ENCODE peak calls at places on chromosomes 7 and 10, in seven cellular contexts. C, N, R, M, Q, B and P are unnamed samples.

GRCh38 chr10:107415446-107415845 is 250.9 kb upstream of the SORCS1 start:
- DNase-seq in C (no peak), N (no peak), R (no peak), M (no peak), Q (no peak), B (no peak), P (no peak)

GRCh38 chr7:106812027-106812643 is 52.9 kb upstream of the PIK3CG start:
- DNase-seq in C (no peak), N (no peak), R (no peak), M (no peak), Q (no peak), B (peak), P (peak)

GRCh38 chr7:128075536-128076095 is 44.4 kb upstream of the LRRC4 start:
- DNase-seq in C (no peak), N (no peak), R (no peak), M (no peak), Q (no peak), B (no peak), P (no peak)

GRCh38 chr10:113053091-113053490 is 103.0 kb downstream of the TCF7L2 start:
- DNase-seq in C (no peak), N (no peak), R (no peak), M (no peak), Q (no peak), B (no peak), P (no peak)

GRCh38 chr7:113086431-113086888 is at the start of gene GPR85:
- DNase-seq in C (peak), N (peak), R (peak), M (peak), Q (peak), B (peak), P (no peak)

GRCh38 chr7:2645274-2645868 is 13.6 kb downstream of the TTYH3 start:
- DNase-seq in C (peak), N (no peak), R (peak), M (no peak), Q (no peak), B (peak), P (no peak)

GRCh38 chr7:124762611-124763143 is 2.9 kb downstream of the GPR37 start:
- DNase-seq in C (no peak), N (no peak), R (no peak), M (no peak), Q (no peak), B (no peak), P (no peak)

GRCh38 chr10:77168861-77169260 is 468.7 kb downstream of the KCNMA1 start:
- DNase-seq in C (no peak), N (peak), R (no peak), M (no peak), Q (no peak), B (no peak), P (no peak)

GRCh38 chr7:101563933-101564777 is 64.9 kb downstream of the MYL10 start:
- DNase-seq in C (no peak), N (no peak), R (no peak), M (no peak), Q (no peak), B (no peak), P (no peak)

GRCh38 chr7:102869195-102869594 is 43.6 kb upstream of the LRRC17 start:
- DNase-seq in C (no peak), N (no peak), R (no peak), M (no peak), Q (no peak), B (no peak), P (no peak)

GRCh38 chr10:70253878-70254765 is 20.9 kb upstream of the PPA1 start:
- DNase-seq in C (no peak), N (no peak), R (no peak), M (no peak), Q (no peak), B (no peak), P (no peak)

GRCh38 chr7:50854247-50854646 is 71.6 kb upstream of the GRB10 start:
- DNase-seq in C (no peak), N (no peak), R (no peak), M (no peak), Q (no peak), B (no peak), P (no peak)

GRCh38 chr10:14645239-14645960 is 129.3 kb downstream of the FAM107B start:
- DNase-seq in C (no peak), N (no peak), R (peak), M (no peak), Q (no peak), B (no peak), P (no peak)

GRCh38 chr10:112307631-112308502 is 24.7 kb downstream of the TECTB start:
- DNase-seq in C (peak), N (no peak), R (peak), M (peak), Q (peak), B (peak), P (no peak)

GRCh38 chr10:44279376-44279775 is 105.5 kb downstream of the CXCL12 start:
- DNase-seq in C (no peak), N (peak), R (no peak), M (no peak), Q (no peak), B (no peak), P (no peak)

GRCh38 chr7:159107052-159107892 is 37.4 kb downstream of the VIPR2 start:
- DNase-seq in C (no peak), N (no peak), R (no peak), M (no peak), Q (no peak), B (no peak), P (no peak)

GRCh38 chr7:151632750-151633515 is 113.2 kb upstream of the RHEB start:
- DNase-seq in C (peak), N (no peak), R (peak), M (peak), Q (no peak), B (peak), P (peak)

GRCh38 chr7:74284781-74285259 is 4.4 kb upstream of the CLIP2 start:
- DNase-seq in C (peak), N (no peak), R (peak), M (no peak), Q (no peak), B (peak), P (no peak)

GRCh38 chr10:25080880-25081581 is 64.6 kb downstream of the THNSL1 start:
- DNase-seq in C (peak), N (no peak), R (peak), M (peak), Q (peak), B (peak), P (no peak)

GRCh38 chr10:102395677-102396197 is at the start of gene NFKB2:
- DNase-seq in C (no peak), N (no peak), R (no peak), M (no peak), Q (no peak), B (no peak), P (peak)

GRCh38 chr10:102393411-102394078 is 2.0 kb upstream of the NFKB2 start:
- DNase-seq in C (no peak), N (no peak), R (no peak), M (no peak), Q (no peak), B (no peak), P (no peak)

GRCh38 chr10:102394801-102395676 is 466 bp upstream of the NFKB2 start:
- DNase-seq in C (peak), N (peak), R (peak), M (peak), Q (peak), B (peak), P (peak)

GRCh38 chr10:102392306-102392705 is 3.2 kb upstream of the NFKB2 start:
- DNase-seq in C (no peak), N (no peak), R (no peak), M (no peak), Q (no peak), B (no peak), P (no peak)

DNA sequence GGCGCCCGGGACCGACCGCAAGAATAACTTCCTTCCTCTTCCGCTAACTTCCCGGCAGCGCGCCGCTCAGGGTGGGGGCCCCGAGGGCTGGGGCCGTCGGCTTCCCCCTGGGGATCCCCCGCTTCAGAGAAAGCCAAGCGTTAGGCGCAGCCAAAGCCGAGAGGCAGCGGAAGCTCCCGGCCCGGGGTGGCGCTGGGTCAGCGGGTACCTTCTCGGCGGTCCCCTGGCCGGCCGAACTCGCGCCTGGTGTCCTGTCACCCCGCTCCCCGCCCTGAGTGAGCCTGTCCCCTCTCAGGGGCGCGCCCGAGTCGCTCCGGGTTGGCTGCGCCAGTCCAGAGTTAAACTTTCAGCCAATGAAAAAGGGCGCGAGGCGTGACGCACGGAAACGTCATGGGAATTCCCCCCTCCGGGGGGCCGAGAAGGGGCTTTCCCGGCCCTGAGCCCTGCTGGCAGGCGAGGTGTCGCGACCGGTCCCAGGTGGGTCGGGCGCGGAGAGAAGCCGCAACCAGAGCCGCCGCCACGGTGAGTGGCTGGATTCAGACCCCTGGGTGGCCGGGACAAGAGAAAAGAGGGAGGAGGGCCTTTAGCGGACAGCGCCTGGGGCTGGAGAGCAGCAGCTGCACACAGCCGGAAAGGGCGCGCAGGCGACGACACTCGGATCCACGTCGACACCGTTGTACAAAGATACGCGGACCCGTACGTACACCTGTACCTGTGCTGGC is 1.3 kb upstream of the NFKB2 start:
- DNase-seq in C (peak), N (peak), R (peak), M (peak), Q (peak), B (peak), P (peak)
- TF ChIP-seq CTCF in C (no peak), N (no peak), R (peak), M (peak), Q (no peak), B (peak), P (peak)

GRCh38 chr7:824106-824505 is 8.2 kb upstream of the SUN1 start:
- DNase-seq in C (no peak), N (no peak), R (no peak), M (no peak), Q (no peak), B (no peak), P (no peak)
- TF ChIP-seq CTCF in C (no peak), N (no peak), R (no peak), M (no peak), Q (no peak), B (no peak), P (no peak)

GRCh38 chr10:36506696-36507477 is 618.5 kb upstream of the ANKRD30A start:
- DNase-seq in C (no peak), N (no peak), R (no peak), M (no peak), Q (no peak), B (no peak), P (no peak)
- TF ChIP-seq CTCF in C (no peak), N (no peak), R (no peak), M (no peak), Q (no peak), B (no peak), P (no peak)

DNA sequence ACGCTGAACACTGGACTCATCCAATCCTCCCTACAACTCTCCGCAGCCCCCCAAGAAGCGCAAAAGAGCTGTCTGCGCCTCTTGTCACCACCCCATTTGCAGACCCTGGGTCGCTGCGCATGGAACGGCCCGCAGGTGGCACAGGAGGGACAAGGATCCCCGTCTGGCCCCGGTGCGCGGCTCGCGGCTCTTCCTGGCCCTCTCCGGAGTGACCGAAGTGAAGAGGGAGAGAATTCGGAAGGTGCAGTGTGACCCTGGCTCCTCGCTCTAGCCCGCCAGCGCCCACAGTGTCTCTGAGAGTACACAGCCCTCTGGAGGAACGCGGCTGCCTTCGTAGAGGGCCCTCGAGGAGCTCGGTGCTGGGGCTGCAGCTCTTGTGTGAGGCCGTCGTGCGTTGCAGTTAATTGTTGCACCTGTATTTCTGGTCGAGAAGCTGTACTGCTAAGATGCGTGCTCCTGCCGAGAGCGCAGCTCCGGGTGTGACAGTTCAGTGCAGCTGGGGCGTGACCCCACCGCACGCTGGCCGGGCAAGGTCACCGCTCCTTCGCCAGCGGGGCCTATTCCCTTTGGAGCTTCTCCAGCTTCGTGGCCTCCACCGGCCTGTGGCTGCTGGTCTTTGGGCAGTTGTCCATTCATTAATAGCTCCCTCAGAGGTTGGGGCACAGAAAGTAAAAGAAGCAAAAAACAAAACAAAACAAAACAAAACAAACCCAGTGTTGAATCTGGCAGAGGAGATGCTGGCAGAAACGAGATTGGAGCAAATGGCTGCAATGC is 119.0 kb downstream of the SEC23IP start:
- DNase-seq in C (no peak), N (no peak), R (no peak), M (no peak), Q (peak), B (no peak), P (no peak)
- TF ChIP-seq CTCF in C (no peak), N (no peak), R (no peak), M (no peak), Q (no peak), B (no peak), P (no peak)

DNA sequence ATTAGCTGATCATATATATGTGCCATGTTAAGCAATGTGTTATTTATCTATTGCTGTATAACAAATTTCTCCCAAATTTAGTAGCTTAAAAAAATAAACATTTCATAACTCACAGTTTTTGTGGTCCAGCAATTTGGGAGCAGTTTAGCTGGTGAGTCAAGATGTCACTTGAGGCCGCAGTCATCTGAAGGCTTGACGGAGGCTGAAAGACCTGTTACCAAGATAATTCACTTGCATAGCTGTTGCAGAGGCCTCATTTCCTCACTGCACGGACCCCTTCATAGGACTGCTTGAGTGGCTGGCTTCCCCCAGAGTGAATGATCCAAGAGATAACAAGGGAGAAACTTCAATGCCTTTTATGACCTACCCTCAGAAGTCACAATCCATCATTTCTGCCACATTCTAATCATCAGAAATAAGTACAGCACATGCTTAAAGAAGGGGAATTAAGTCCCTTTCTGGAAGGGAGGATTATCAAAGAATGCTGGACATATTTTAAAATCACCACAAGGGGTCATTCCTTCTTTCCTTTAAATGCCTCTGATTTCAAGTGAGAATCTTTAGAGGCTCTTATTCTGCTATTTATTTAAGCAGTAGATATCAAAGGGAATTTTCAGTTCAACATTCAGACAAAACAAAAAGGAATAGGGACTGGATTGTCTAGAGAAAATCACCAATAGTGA is 10.5 kb upstream of the SRPK2 start:
- DNase-seq in C (no peak), N (no peak), R (no peak), M (peak), Q (no peak), B (no peak), P (no peak)
- TF ChIP-seq CTCF in C (no peak), N (peak), R (peak), M (peak), Q (peak), B (no peak), P (no peak)